ENCODE peak calls at places on chromosomes 4 and X, in seven cellular contexts. V is WERI-Rb-1, Q is pancreas, H is breast epithelium, E is astrocyte, D is IMR-90, T is A549. O is an unnamed sample.

GRCh38 chr4:70688795-70689231 is 481 bp downstream of the UTP3 start:
- DNase-seq in V (no peak), Q (no peak), H (no peak), E (no peak), D (no peak), T (no peak), O (no peak)

GRCh38 chrX:154809939-154810665 is 4.8 kb upstream of the MPP1 start:
- DNase-seq in V (no peak), Q (no peak), H (no peak), E (no peak), D (peak; percentile 17), T (no peak), O (no peak)

GRCh38 chrX:115642895-115643530 is 82.0 kb downstream of the PLS3 start:
- DNase-seq in V (peak; percentile 27), Q (no peak), H (no peak), E (peak; percentile 21), D (peak; percentile 77), T (peak; percentile 65), O (no peak)

GRCh38 chrX:91137881-91138280 is 296.8 kb upstream of the PABPC5 start:
- DNase-seq in V (no peak), Q (no peak), H (no peak), E (no peak), D (no peak), T (no peak), O (no peak)

GRCh38 chrX:3271485-3272186 is 74.8 kb downstream of the MXRA5 start:
- DNase-seq in V (no peak), Q (no peak), H (no peak), E (peak; percentile 95), D (peak; percentile 74), T (peak; percentile 18), O (no peak)

GRCh38 chr4:143391895-143392294 is 55.2 kb downstream of the GAB1 start:
- DNase-seq in V (no peak), Q (no peak), H (no peak), E (peak; percentile 68), D (peak; percentile 89), T (no peak), O (no peak)

GRCh38 chr4:106494066-106494465 is 125.5 kb upstream of the GIMD1 start:
- DNase-seq in V (no peak), Q (no peak), H (no peak), E (peak; percentile 1), D (peak; percentile 4), T (no peak), O (no peak)

GRCh38 chr4:11623726-11624037 is 195.0 kb upstream of the HS3ST1 start:
- DNase-seq in V (peak; percentile 31), Q (no peak), H (peak; percentile 47), E (no peak), D (peak; percentile 27), T (peak; percentile 55), O (no peak)

GRCh38 chrX:126719208-126719607 is 100.3 kb upstream of the PRR32 start:
- DNase-seq in V (no peak), Q (no peak), H (no peak), E (no peak), D (no peak), T (no peak), O (no peak)

GRCh38 chr4:38151870-38152269 is 191.7 kb downstream of the PTTG2 start:
- DNase-seq in V (no peak), Q (no peak), H (no peak), E (peak; percentile 60), D (no peak), T (no peak), O (no peak)

GRCh38 chr4:145179201-145179860 is 1.1 kb downstream of the OTUD4 start:
- DNase-seq in V (peak; percentile 57), Q (peak; percentile 84), H (peak; percentile 57), E (peak; percentile 42), D (peak; percentile 49), T (peak; percentile 54), O (peak; percentile 51)

GRCh38 chr4:8774071-8774470 is 97.6 kb downstream of the HMX1 start:
- DNase-seq in V (no peak), Q (peak; percentile 40), H (no peak), E (no peak), D (no peak), T (no peak), O (no peak)

GRCh38 chr4:169174247-169174646 is 96.5 kb downstream of the SH3RF1 start:
- DNase-seq in V (no peak), Q (no peak), H (no peak), E (no peak), D (no peak), T (no peak), O (no peak)

GRCh38 chr4:186936496-186937375 is 213.1 kb upstream of the FAT1 start:
- DNase-seq in V (no peak), Q (no peak), H (no peak), E (peak; percentile 85), D (peak; percentile 88), T (peak; percentile 87), O (no peak)

GRCh38 chrX:46569621-46570020 is 3.9 kb upstream of the CHST7 start:
- DNase-seq in V (no peak), Q (no peak), H (no peak), E (no peak), D (no peak), T (no peak), O (no peak)

DNA sequence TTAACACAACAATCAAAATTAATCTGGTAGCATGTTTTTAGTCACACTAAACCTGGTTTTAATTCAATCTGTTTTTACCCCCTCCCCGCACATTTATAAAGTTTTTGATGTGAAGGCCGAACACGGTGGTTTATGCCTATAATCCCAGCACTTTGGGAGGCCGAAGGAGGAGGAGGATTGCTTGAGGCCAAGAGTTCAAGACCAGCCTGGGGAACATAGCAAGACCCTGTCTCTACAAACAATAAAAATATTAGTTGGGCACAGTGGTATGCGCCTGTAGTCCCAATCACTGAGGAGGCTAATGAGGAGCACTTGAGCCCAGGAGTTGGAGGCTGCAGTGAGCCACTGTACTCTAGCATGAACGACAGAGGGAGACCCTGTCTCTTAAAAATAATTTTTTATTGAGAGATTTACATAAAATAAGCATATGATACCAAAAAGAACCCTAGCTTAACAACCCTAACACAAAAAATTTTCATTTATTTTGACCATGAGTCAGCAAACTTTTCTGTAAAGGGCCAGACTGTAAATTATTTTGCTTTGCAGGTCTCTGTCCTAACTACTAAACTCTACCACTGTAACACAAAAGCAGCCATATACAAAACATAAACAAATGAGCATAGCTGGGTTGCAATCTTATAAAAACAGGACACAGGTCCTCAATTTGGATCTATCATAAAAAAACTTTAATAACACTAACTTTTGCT is 21.5 kb downstream of the HNRNPD start:
- DNase-seq in V (no peak), Q (no peak), H (no peak), E (no peak), D (peak; percentile 5), T (no peak), O (no peak)
- H3K27ac ChIP-seq in V (no peak overlapping the region), Q (no peak overlapping the region), H (no peak overlapping the region), E (no peak overlapping the region), D (peak overlapping the region; percentile 81), T (peak overlapping the region; percentile 71), O (no peak overlapping the region)

DNA sequence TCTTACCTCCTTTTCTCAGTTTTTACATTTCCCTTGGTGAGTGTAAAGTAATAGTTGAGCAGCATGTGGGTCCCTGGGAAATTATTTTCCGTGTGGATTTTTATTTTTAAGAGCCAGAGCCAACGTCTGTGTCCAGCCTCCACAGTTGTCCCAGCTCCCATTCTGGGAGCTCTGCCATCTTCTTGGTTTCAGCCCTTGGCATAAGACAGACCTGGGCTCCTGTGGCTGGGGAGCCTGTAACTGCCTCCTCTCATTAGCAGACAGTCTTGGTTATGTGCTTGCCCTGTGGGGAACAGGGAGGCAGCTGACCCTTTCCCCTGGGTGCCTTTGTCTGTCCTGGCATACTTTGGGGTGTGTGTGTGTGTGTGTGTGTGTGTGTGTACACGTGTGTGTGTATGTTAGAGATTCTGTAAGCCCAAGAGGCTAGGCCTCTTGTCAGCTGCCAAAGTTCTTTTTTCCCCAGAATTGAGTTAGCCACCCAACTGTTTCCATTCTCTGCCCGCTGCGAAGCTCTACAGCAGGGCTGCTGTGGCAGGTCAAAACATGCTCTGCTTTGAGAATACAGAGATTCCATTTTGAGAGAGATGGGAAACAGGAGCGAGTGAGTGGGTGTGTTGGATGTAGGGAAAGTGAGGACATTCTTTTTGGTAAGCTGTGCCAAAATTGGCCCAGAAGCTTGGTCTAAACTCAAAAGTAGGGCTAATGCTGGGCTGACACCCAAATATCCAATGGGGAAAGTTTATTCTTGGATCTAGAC is 140.7 kb downstream of the TMEM164 start:
- DNase-seq in V (no peak), Q (no peak), H (peak; percentile 44), E (no peak), D (no peak), T (no peak), O (no peak)
- H3K27ac ChIP-seq in V (no peak overlapping the region), Q (no peak overlapping the region), H (peak overlapping the region; percentile 31), E (no peak overlapping the region), D (no peak overlapping the region), T (peak overlapping the region; percentile 11), O (no peak overlapping the region)

DNA sequence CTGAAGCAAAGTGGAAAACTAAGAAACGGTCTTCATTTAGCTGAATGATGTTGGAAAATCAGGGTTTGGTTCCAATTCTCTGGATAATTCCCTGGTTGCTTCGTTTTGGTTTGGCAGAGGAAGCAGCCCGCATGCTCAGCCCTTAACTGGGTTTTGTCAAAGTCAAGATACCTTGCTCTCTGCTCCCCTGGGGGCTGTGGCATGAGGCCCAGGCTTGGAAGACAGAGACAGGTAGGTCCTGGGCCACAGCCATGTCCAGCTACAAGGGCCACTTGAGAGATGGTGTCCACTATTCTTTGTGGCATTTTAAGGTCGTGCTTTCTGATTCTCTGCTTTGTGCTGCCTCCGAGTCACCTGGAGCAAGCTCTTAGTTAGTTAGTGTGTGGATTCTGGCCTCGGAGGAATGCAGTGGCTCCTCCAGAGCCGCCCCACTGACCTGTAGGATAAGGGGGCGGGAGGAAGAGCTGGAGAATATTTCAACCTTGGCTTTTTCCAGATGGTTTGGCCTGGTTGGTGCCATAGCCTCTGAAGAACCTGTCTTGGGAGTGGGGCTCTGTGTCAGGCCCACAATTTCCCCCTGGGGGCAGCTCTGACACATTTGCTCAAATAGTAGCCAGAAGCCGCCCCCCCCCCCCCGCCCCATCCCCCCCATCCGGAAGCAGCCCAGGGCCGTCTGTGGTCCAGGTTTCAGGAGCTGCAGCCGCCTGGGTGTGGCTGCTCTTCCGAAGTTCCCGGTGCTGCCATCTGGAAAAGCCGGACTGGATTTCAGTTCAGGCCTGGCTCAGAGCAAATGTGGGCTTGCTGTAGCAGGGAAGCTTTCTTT is 147.1 kb downstream of the NHS start:
- DNase-seq in V (no peak), Q (no peak), H (no peak), E (peak; percentile 53), D (peak; percentile 45), T (peak; percentile 67), O (no peak)
- H3K27ac ChIP-seq in V (no peak overlapping the region), Q (no peak overlapping the region), H (no peak overlapping the region), E (no peak overlapping the region), D (no peak overlapping the region), T (peak overlapping the region; percentile 90), O (no peak overlapping the region)

GRCh38 chr4:74426101-74426500 is 18.8 kb upstream of the AREG start:
- DNase-seq in V (no peak), Q (no peak), H (no peak), E (no peak), D (peak; percentile 91), T (no peak), O (no peak)
- H3K27ac ChIP-seq in V (no peak overlapping the region), Q (no peak overlapping the region), H (no peak overlapping the region), E (no peak overlapping the region), D (no peak overlapping the region), T (no peak overlapping the region), O (no peak overlapping the region)

DNA sequence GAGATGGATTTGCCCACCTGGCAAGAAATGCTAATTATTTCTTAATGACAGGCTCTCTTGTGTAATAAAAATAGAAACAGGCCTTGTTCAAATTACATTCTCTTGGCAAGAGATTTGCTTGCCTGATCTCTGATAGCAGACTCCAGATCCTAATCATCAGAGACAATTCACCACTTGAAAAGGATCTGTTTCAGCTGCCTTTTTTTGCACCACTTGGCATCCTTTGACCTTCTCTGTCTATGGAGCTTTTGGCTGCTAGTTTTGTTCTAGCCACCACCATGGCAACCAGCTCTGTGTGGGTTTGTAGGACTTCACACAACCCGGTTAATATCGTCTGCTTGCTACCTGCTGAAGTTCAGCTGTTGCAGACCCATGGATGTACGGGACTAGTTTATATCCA is 241.1 kb upstream of the TLL1 start:
- DNase-seq in V (no peak), Q (no peak), H (no peak), E (no peak), D (no peak), T (no peak), O (no peak)
- H3K27ac ChIP-seq in V (no peak overlapping the region), Q (no peak overlapping the region), H (no peak overlapping the region), E (no peak overlapping the region), D (no peak overlapping the region), T (no peak overlapping the region), O (no peak overlapping the region)

O was measured in caudate nucleus.